ENCODE peak calls at places on chromosomes 3 and 15, in eight cellular contexts. W is psoas muscle, Y is hippocampal formation, G is anterior cingulate cortex, H is AG09309, V is spleen, R is SJSA1, Q is HTR-8/SVneo. B is an unnamed sample.

GRCh38 chr15:42858540-42858939 is 62.0 kb downstream of the TTBK2 start:
- DNase-seq in W (no peak), Y (no peak), G (no peak), H (no peak), V (no peak), R (no peak), Q (no peak), B (no peak)

GRCh38 chr3:57981483-57982087 is 26.6 kb upstream of the FLNB start:
- DNase-seq in W (no peak), Y (no peak), G (no peak), H (no peak), V (no peak), R (no peak), Q (no peak), B (no peak)

GRCh38 chr3:13379191-13379830 is 40.8 kb downstream of the NUP210 start:
- DNase-seq in W (peak; percentile 38), Y (no peak), G (peak; percentile 7), H (peak; percentile 41), V (no peak), R (peak; percentile 51), Q (peak; percentile 55), B (peak; percentile 55)

GRCh38 chr15:53536479-53537120 is 222.9 kb downstream of the WDR72 start:
- DNase-seq in W (no peak), Y (no peak), G (no peak), H (no peak), V (no peak), R (peak; percentile 6), Q (no peak), B (no peak)

GRCh38 chr3:168250415-168250861 is 154.7 kb upstream of the GOLIM4 start:
- DNase-seq in W (no peak), Y (no peak), G (no peak), H (no peak), V (no peak), R (no peak), Q (peak; percentile 5), B (no peak)

GRCh38 chr3:129490273-129490675 is 38.2 kb upstream of the RHO start:
- DNase-seq in W (peak; percentile 81), Y (peak; percentile 94), G (peak; percentile 84), H (peak; percentile 84), V (peak; percentile 90), R (peak; percentile 75), Q (peak; percentile 90), B (peak; percentile 85)

GRCh38 chr15:55661431-55661830 is 73.3 kb upstream of the PYGO1 start:
- DNase-seq in W (no peak), Y (no peak), G (no peak), H (no peak), V (no peak), R (no peak), Q (no peak), B (no peak)

GRCh38 chr15:75920079-75920478 is 16.4 kb downstream of the FBXO22 start:
- DNase-seq in W (no peak), Y (no peak), G (no peak), H (no peak), V (no peak), R (no peak), Q (no peak), B (no peak)

GRCh38 chr15:89401636-89402252 is 67.1 kb upstream of the POLG start:
- DNase-seq in W (no peak), Y (no peak), G (no peak), H (no peak), V (no peak), R (peak; percentile 77), Q (peak; percentile 45), B (peak; percentile 20)

GRCh38 chr3:109045271-109046051 is 72.5 kb downstream of the MORC1 start:
- DNase-seq in W (no peak), Y (no peak), G (no peak), H (no peak), V (no peak), R (no peak), Q (no peak), B (no peak)

GRCh38 chr3:71066849-71067261 is 516.7 kb downstream of the FOXP1 start:
- DNase-seq in W (no peak), Y (no peak), G (no peak), H (no peak), V (no peak), R (peak; percentile 36), Q (no peak), B (no peak)

GRCh38 chr3:38580450-38581382 is 68.8 kb downstream of the SCN5A start:
- DNase-seq in W (no peak), Y (no peak), G (no peak), H (no peak), V (peak; percentile 57), R (no peak), Q (no peak), B (no peak)

GRCh38 chr15:95295311-95295710 is 1035.2 kb upstream of the NR2F2 start:
- DNase-seq in W (no peak), Y (no peak), G (no peak), H (no peak), V (no peak), R (no peak), Q (no peak), B (no peak)

GRCh38 chr3:137972401-137972800 is 37.6 kb upstream of the CLDN18 start:
- DNase-seq in W (no peak), Y (no peak), G (no peak), H (no peak), V (no peak), R (no peak), Q (no peak), B (no peak)

GRCh38 chr3:177196473-177197040 is 725 bp downstream of the TBL1XR1 start:
- DNase-seq in W (no peak), Y (no peak), G (peak; percentile 43), H (no peak), V (peak; percentile 82), R (peak; percentile 39), Q (no peak), B (no peak)

GRCh38 chr3:8658326-8659212 is 14.0 kb upstream of the SSUH2 start:
- DNase-seq in W (peak; percentile 51), Y (no peak), G (no peak), H (no peak), V (peak; percentile 71), R (peak; percentile 47), Q (no peak), B (no peak)

GRCh38 chr15:74937226-74937601 is 659 bp downstream of the COX5A start:
- DNase-seq in W (no peak), Y (no peak), G (no peak), H (no peak), V (no peak), R (no peak), Q (no peak), B (no peak)

GRCh38 chr3:137035631-137036030 is 77.8 kb downstream of the IL20RB start:
- DNase-seq in W (no peak), Y (no peak), G (no peak), H (no peak), V (no peak), R (no peak), Q (no peak), B (no peak)

GRCh38 chr15:101128191-101128590 is 123.7 kb downstream of the CHSY1 start:
- DNase-seq in W (no peak), Y (no peak), G (no peak), H (peak; percentile 96), V (peak; percentile 22), R (peak; percentile 80), Q (peak; percentile 73), B (peak; percentile 94)

B was measured in AG04450.